ENCODE peak calls at places on chromosomes 2 and 18, in seven cellular contexts. U, O, J, F, C, H and Z are unnamed samples.

GRCh38 chr2:239225921-239226561 is 174.8 kb downstream of the HDAC4 start:
- DNase-seq in C (no peak), J (peak), F (peak), U (no peak), O (peak), H (no peak), Z (no peak)

GRCh38 chr18:79787527-79788095 is 10.1 kb upstream of the KCNG2 start:
- DNase-seq in J (no peak), F (no peak), C (no peak), U (no peak), H (no peak), O (no peak), Z (no peak)

GRCh38 chr18:58639751-58640427 is 11.0 kb upstream of the ALPK2 start:
- DNase-seq in U (no peak), F (peak), O (peak), C (no peak), H (no peak), J (peak), Z (no peak)

GRCh38 chr18:35572644-35573043 is 8.9 kb upstream of the GALNT1 start:
- DNase-seq in O (peak), H (no peak), C (no peak), F (peak), J (no peak), U (no peak), Z (peak)

GRCh38 chr2:69620870-69621269 is 22.7 kb downstream of the AAK1 start:
- DNase-seq in U (no peak), H (no peak), C (no peak), J (no peak), O (no peak), F (no peak), Z (no peak)

GRCh38 chr18:50749421-50749820 is 70.4 kb downstream of the MRO start:
- DNase-seq in H (no peak), C (no peak), J (no peak), F (no peak), U (no peak), O (no peak), Z (no peak)

GRCh38 chr2:112055833-112056625 is 960 bp downstream of the TMEM87B start:
- DNase-seq in C (peak), J (peak), F (peak), O (peak), H (no peak), U (peak), Z (peak)

GRCh38 chr2:72236445-72237067 is 88.9 kb upstream of the CYP26B1 start:
- DNase-seq in C (no peak), H (no peak), O (peak), J (peak), F (peak), U (no peak), Z (peak)

GRCh38 chr18:58584219-58585127 is 44.4 kb downstream of the ALPK2 start:
- DNase-seq in U (no peak), H (no peak), O (peak), C (no peak), J (no peak), F (peak), Z (peak)

GRCh38 chr2:41994177-41994576 is 53.6 kb upstream of the PKDCC start:
- DNase-seq in O (peak), U (no peak), F (peak), H (no peak), C (no peak), J (no peak), Z (no peak)

GRCh38 chr2:112869258-112869842 is 32.8 kb upstream of the IL1B start:
- DNase-seq in O (peak), J (peak), H (no peak), U (peak), C (peak), F (peak), Z (peak)

GRCh38 chr18:28208712-28209265 is 31.9 kb upstream of the CDH2 start:
- DNase-seq in J (no peak), O (no peak), U (no peak), H (no peak), C (no peak), F (no peak), Z (no peak)

GRCh38 chr2:53362934-53363333 is 404.7 kb upstream of the CHAC2 start:
- DNase-seq in F (no peak), J (no peak), H (no peak), O (no peak), U (no peak), C (no peak), Z (no peak)

GRCh38 chr2:233799087-233799665 is 21.0 kb downstream of the MROH2A start:
- DNase-seq in F (no peak), U (no peak), O (no peak), J (no peak), C (no peak), H (no peak), Z (no peak)

GRCh38 chr18:4599312-4599711 is 144.2 kb upstream of the DLGAP1 start:
- DNase-seq in H (no peak), F (no peak), O (no peak), U (no peak), J (no peak), C (no peak), Z (no peak)

GRCh38 chr2:177129610-177130009 is 83.0 kb upstream of the HNRNPA3 start:
- DNase-seq in J (no peak), O (no peak), U (no peak), F (no peak), C (no peak), H (no peak), Z (no peak)

GRCh38 chr2:80292474-80292873 is 12.1 kb downstream of the LRRTM1 start:
- DNase-seq in U (peak), F (no peak), C (no peak), H (no peak), J (no peak), O (no peak), Z (no peak)

GRCh38 chr2:234853739-234854138 is 98.1 kb upstream of the SH3BP4 start:
- DNase-seq in O (peak), H (no peak), C (no peak), F (peak), U (no peak), J (no peak), Z (no peak)